ENCODE peak calls at places on chromosomes 3 and 15, in nine cellular contexts. Z is SK-N-DZ; V is smooth muscle cell of the brain vasculature; K is renal cortical epithelial cell; F is mesothelial cell of epicardium; R is activated naive CD4-positive, alpha-beta T cell; W is NCI-H510A treated with DMSO at 0.1 percent for 48 hours; U is NCI-H2171; Q is left cardiac atrium. S is an unnamed sample.

GRCh38 chr15:62173215-62173614 is 8.1 kb upstream of the C2CD4B start:
- DNase-seq in Z (no peak), R (no peak), W (no peak), V (no peak), K (no peak), F (no peak), U (no peak), Q (peak), S (no peak)

GRCh38 chr15:38474155-38474757 is 20.3 kb downstream of the FAM98B start:
- DNase-seq in K (peak), V (peak), R (no peak), W (peak), Q (no peak), Z (peak), U (peak), F (no peak), S (peak)

GRCh38 chr3:36957862-36958686 is 13.2 kb upstream of the TRANK1 start:
- DNase-seq in K (peak), F (no peak), V (no peak), W (no peak), U (no peak), R (no peak), Z (no peak), Q (no peak), S (no peak)

GRCh38 chr3:196168808-196169391 is 42.3 kb downstream of the ZDHHC19 start:
- DNase-seq in U (peak), Q (no peak), V (no peak), R (no peak), Z (no peak), K (no peak), F (no peak), W (no peak), S (no peak)

GRCh38 chr15:43274136-43274535 is 7.4 kb upstream of the TGM5 start:
- DNase-seq in Z (no peak), V (no peak), W (no peak), K (no peak), F (no peak), Q (peak), R (no peak), U (no peak), S (no peak)

GRCh38 chr15:45714501-45715488 is 80.0 kb downstream of the SQOR start:
- DNase-seq in R (peak), W (peak), F (no peak), U (peak), Q (peak), V (no peak), K (peak), Z (peak), S (peak)

GRCh38 chr3:17360991-17361390 is 381.4 kb downstream of the TBC1D5 start:
- DNase-seq in Q (no peak), U (no peak), F (no peak), R (no peak), K (no peak), W (no peak), V (no peak), Z (no peak), S (no peak)

GRCh38 chr15:61115241-61115640 is 113.9 kb downstream of the RORA start:
- DNase-seq in R (no peak), Q (no peak), W (no peak), U (no peak), Z (no peak), V (no peak), F (no peak), K (no peak), S (peak)

GRCh38 chr15:39786444-39787056 is 3.9 kb upstream of the FSIP1 start:
- DNase-seq in Z (peak), F (no peak), W (peak), U (peak), R (no peak), V (no peak), Q (no peak), K (peak), S (peak)

GRCh38 chr3:73060302-73060723 is 1.1 kb upstream of the EBLN2 start:
- DNase-seq in U (no peak), W (no peak), F (no peak), R (no peak), V (no peak), Q (no peak), K (no peak), Z (peak), S (no peak)

GRCh38 chr3:77348244-77348855 is 308.5 kb downstream of the ROBO2 start:
- DNase-seq in K (peak), Q (no peak), Z (peak), W (no peak), U (no peak), F (no peak), V (no peak), R (no peak), S (no peak)

GRCh38 chr3:101146946-101147345 is 153.7 kb upstream of the ABI3BP start:
- DNase-seq in V (no peak), W (no peak), Q (no peak), Z (no peak), K (no peak), U (no peak), R (no peak), F (no peak), S (no peak)

GRCh38 chr3:182710557-182711157 is 82.6 kb upstream of the ATP11B start:
- DNase-seq in Z (peak), K (peak), V (no peak), R (no peak), W (peak), F (no peak), U (no peak), Q (no peak), S (peak)

GRCh38 chr15:94385441-94385840 is 154.1 kb downstream of the MCTP2 start:
- DNase-seq in Q (no peak), K (no peak), Z (no peak), R (no peak), W (no peak), U (no peak), F (no peak), V (no peak), S (no peak)

GRCh38 chr3:84318273-84318809 is 640.4 kb upstream of the CADM2 start:
- DNase-seq in Z (no peak), V (no peak), K (no peak), W (no peak), U (no peak), F (no peak), R (no peak), Q (no peak), S (no peak)

GRCh38 chr15:74800559-74801094 is 12.0 kb upstream of the LMAN1L start:
- DNase-seq in U (no peak), V (no peak), F (no peak), W (no peak), Q (no peak), Z (no peak), R (no peak), K (no peak), S (no peak)

GRCh38 chr15:71051539-71051938 is 63.7 kb upstream of the THSD4 start:
- DNase-seq in K (no peak), U (no peak), Q (peak), R (no peak), V (no peak), W (no peak), Z (no peak), F (no peak), S (peak)

GRCh38 chr3:61562810-61563613 is 1.6 kb downstream of the PTPRG start:
- DNase-seq in U (no peak), R (no peak), Q (peak), K (no peak), F (no peak), V (no peak), W (peak), Z (peak), S (no peak)

GRCh38 chr3:172627057-172627809 is 83.6 kb downstream of the NCEH1 start:
- DNase-seq in R (no peak), Z (no peak), W (no peak), V (no peak), U (no peak), F (no peak), Q (no peak), K (peak), S (peak)

GRCh38 chr15:59885832-59886231 is 118.3 kb upstream of the FOXB1 start:
- DNase-seq in W (peak), U (peak), F (no peak), R (no peak), Z (peak), Q (no peak), K (no peak), V (no peak), S (no peak)

GRCh38 chr3:141648055-141648910 is 89.8 kb upstream of the RNF7 start:
- DNase-seq in K (no peak), F (no peak), U (no peak), R (no peak), V (no peak), Z (peak), W (no peak), Q (no peak), S (no peak)

GRCh38 chr3:143201870-143202269 is 82.3 kb downstream of the CHST2 start:
- DNase-seq in R (no peak), W (no peak), Z (no peak), F (no peak), V (no peak), Q (no peak), K (no peak), U (no peak), S (no peak)

GRCh38 chr3:171829841-171830559 is 13.1 kb upstream of the TMEM212 start:
- DNase-seq in F (no peak), Z (peak), V (no peak), Q (peak), R (no peak), W (peak), K (peak), U (no peak), S (no peak)

GRCh38 chr3:73602171-73602570 is 22.6 kb downstream of the PDZRN3 start:
- DNase-seq in F (no peak), K (no peak), W (no peak), Z (no peak), Q (no peak), R (no peak), V (no peak), U (no peak), S (peak)

GRCh38 chr3:40580494-40581091 is 55.8 kb downstream of the ZNF621 start:
- DNase-seq in Q (peak), W (peak), R (peak), Z (peak), F (peak), V (peak), U (peak), K (peak), S (peak)

GRCh38 chr3:19931180-19931692 is 2.8 kb downstream of the EFHB start:
- DNase-seq in Z (no peak), U (no peak), Q (no peak), R (no peak), V (no peak), W (no peak), K (no peak), F (no peak), S (peak)

GRCh38 chr15:35062164-35063099 is 22.7 kb downstream of the NANOGP8 start:
- DNase-seq in Q (no peak), U (no peak), W (no peak), Z (no peak), R (no peak), F (no peak), V (no peak), K (no peak), S (no peak)

GRCh38 chr3:60095511-60095910 is 1045.7 kb upstream of the CFAP20DC start:
- DNase-seq in V (no peak), R (no peak), K (no peak), Q (no peak), U (no peak), F (no peak), W (no peak), Z (no peak), S (no peak)

S was measured in stromal cell of bone marrow.